ENCODE peak calls at places on chromosomes 1 and 21, in eight cellular contexts. M is B cell, I is iris pigment epithelial cell, W is endothelial cell, X is amniotic epithelial cell, S is GM13976, C is GM13977, J is iPS-NIHi11. Q is an unnamed sample.

GRCh38 chr21:23968722-23969647 is 1638.3 kb downstream of the MRPL39 start:
- DNase-seq in I (peak), W (peak), J (peak), X (no peak), C (peak), M (peak), S (peak), Q (peak)

GRCh38 chr1:64948905-64949833 is 17.2 kb downstream of the JAK1 start:
- DNase-seq in C (no peak), M (no peak), W (no peak), J (no peak), S (no peak), X (peak), I (peak), Q (no peak)

GRCh38 chr1:29630756-29631155 is 394.4 kb downstream of the PTPRU start:
- DNase-seq in W (no peak), S (no peak), J (no peak), C (no peak), M (no peak), I (no peak), X (no peak), Q (no peak)

GRCh38 chr1:154956557-154956956 is 658 bp upstream of the PBXIP1 start:
- DNase-seq in J (no peak), W (no peak), X (no peak), C (no peak), M (no peak), I (peak), S (no peak), Q (peak)

GRCh38 chr1:6534248-6534647 is 20.1 kb downstream of the NOL9 start:
- DNase-seq in J (no peak), W (no peak), I (no peak), S (no peak), C (no peak), M (no peak), X (no peak), Q (no peak)

GRCh38 chr1:111990026-111990877 is 784 bp upstream of the KCND3 start:
- DNase-seq in X (no peak), C (peak), M (peak), W (peak), I (peak), J (peak), S (peak), Q (peak)

GRCh38 chr1:202697038-202697437 is 13.2 kb downstream of the SYT2 start:
- DNase-seq in M (no peak), J (peak), W (no peak), S (no peak), C (no peak), X (no peak), I (no peak), Q (no peak)

GRCh38 chr1:248839168-248839555 is 1.1 kb downstream of the ZNF672 start:
- DNase-seq in M (no peak), X (no peak), I (no peak), W (no peak), C (no peak), S (no peak), J (no peak), Q (no peak)

GRCh38 chr1:113912594-113913311 is 7.6 kb downstream of the DCLRE1B start:
- DNase-seq in C (no peak), J (no peak), S (no peak), X (peak), I (peak), W (no peak), M (no peak), Q (no peak)

GRCh38 chr1:20029178-20029912 is 40.6 kb upstream of the PLA2G5 start:
- DNase-seq in W (no peak), J (no peak), C (no peak), I (no peak), X (peak), S (no peak), M (no peak), Q (no peak)

GRCh38 chr1:173688300-173688699 is 18.6 kb upstream of the ANKRD45 start:
- DNase-seq in W (no peak), J (no peak), C (no peak), I (no peak), M (no peak), X (no peak), S (no peak), Q (no peak)

GRCh38 chr1:109828756-109829505 is 65.2 kb upstream of the EPS8L3 start:
- DNase-seq in J (no peak), S (peak), M (no peak), W (no peak), C (no peak), I (no peak), X (no peak), Q (no peak)

GRCh38 chr1:242405947-242406346 is 118.5 kb downstream of the PLD5 start:
- DNase-seq in J (no peak), W (no peak), X (no peak), M (no peak), C (no peak), S (no peak), I (no peak), Q (no peak)

GRCh38 chr1:30627206-30627605 is 96.2 kb downstream of the MATN1 start:
- DNase-seq in I (no peak), J (no peak), X (no peak), S (no peak), W (no peak), M (no peak), C (no peak), Q (no peak)

GRCh38 chr1:231694081-231694443 is 67.5 kb downstream of the DISC1 start:
- DNase-seq in X (no peak), I (no peak), J (no peak), S (no peak), C (no peak), W (no peak), M (no peak), Q (no peak)

GRCh38 chr1:205410581-205411298 is 11.1 kb downstream of the LEMD1 start:
- DNase-seq in S (no peak), J (no peak), M (no peak), I (no peak), X (no peak), W (no peak), C (no peak), Q (no peak)

GRCh38 chr1:17914987-17915386 is 159.9 kb downstream of the ACTL8 start:
- DNase-seq in J (no peak), M (no peak), I (no peak), S (no peak), C (no peak), W (no peak), X (no peak), Q (no peak)

GRCh38 chr1:7940745-7941436 is at the start of gene TNFRSF9:
- DNase-seq in M (peak), C (peak), X (peak), J (no peak), W (no peak), I (peak), S (peak), Q (no peak)

GRCh38 chr1:167703557-167703956 is 18.2 kb upstream of the MPZL1 start:
- DNase-seq in M (no peak), I (no peak), S (no peak), X (no peak), C (no peak), J (no peak), W (no peak), Q (no peak)

GRCh38 chr1:175841613-175842234 is 98.3 kb upstream of the TNR start:
- DNase-seq in I (no peak), J (no peak), X (no peak), C (no peak), W (no peak), M (no peak), S (no peak), Q (no peak)

GRCh38 chr1:47656719-47657685 is 219.2 kb downstream of the FOXD2 start:
- DNase-seq in S (no peak), M (no peak), X (no peak), C (no peak), J (no peak), I (peak), W (no peak), Q (no peak)

GRCh38 chr1:230500063-230500462 is 73.9 kb upstream of the PGBD5 start:
- DNase-seq in M (no peak), W (no peak), J (no peak), I (no peak), C (no peak), S (no peak), X (no peak), Q (no peak)

GRCh38 chr1:110254604-110255003 is 44.5 kb downstream of the KCNC4 start:
- DNase-seq in S (no peak), X (no peak), M (no peak), J (no peak), I (no peak), C (no peak), W (no peak), Q (no peak)

GRCh38 chr1:55893155-55893554 is 678.0 kb upstream of the USP24 start:
- DNase-seq in J (peak), S (no peak), M (no peak), I (peak), C (peak), X (peak), W (peak), Q (peak)

GRCh38 chr1:22143065-22143514 is at the start of gene WNT4:
- DNase-seq in X (peak), M (peak), W (peak), C (peak), J (peak), S (peak), I (peak), Q (peak)

GRCh38 chr1:207603777-207604176 is 41.2 kb upstream of the CR1L start:
- DNase-seq in C (no peak), W (no peak), I (peak), X (peak), M (no peak), S (no peak), J (no peak), Q (no peak)

GRCh38 chr1:169305948-169306347 is 61.6 kb downstream of the NME7 start:
- DNase-seq in J (no peak), S (no peak), X (no peak), W (no peak), I (no peak), M (no peak), C (no peak), Q (no peak)

GRCh38 chr1:20472860-20473711 is 12.9 kb downstream of the CAMK2N1 start:
- DNase-seq in M (peak), S (peak), I (peak), J (peak), X (peak), W (peak), C (peak), Q (peak)

GRCh38 chr1:164765557-164765956 is 206.6 kb downstream of the PBX1 start:
- DNase-seq in X (peak), J (no peak), I (peak), C (no peak), S (no peak), M (no peak), W (no peak), Q (no peak)

GRCh38 chr1:116529199-116529616 is 41.6 kb downstream of the CD58 start:
- DNase-seq in W (no peak), X (peak), S (no peak), M (no peak), J (no peak), I (no peak), C (no peak), Q (no peak)

GRCh38 chr1:39269349-39269748 is 64.9 kb downstream of the MACF1 start:
- DNase-seq in X (no peak), C (no peak), W (no peak), I (no peak), M (no peak), S (no peak), J (no peak), Q (no peak)

GRCh38 chr1:186082235-186082937 is 292.7 kb downstream of the TPR start:
- DNase-seq in X (peak), C (no peak), S (peak), J (peak), M (peak), I (peak), W (peak), Q (peak)

GRCh38 chr1:36458910-36459309 is 5.3 kb downstream of the MRPS15 start:
- DNase-seq in W (no peak), I (no peak), X (no peak), M (no peak), S (no peak), J (no peak), C (no peak), Q (no peak)

GRCh38 chr1:46396429-46397398 is 2.6 kb downstream of the FAAH start:
- DNase-seq in I (no peak), X (no peak), C (no peak), J (no peak), S (no peak), W (no peak), M (no peak), Q (no peak)